ENCODE peak calls at places on chromosomes 5 and 9, in ten cellular contexts. Q is GF-D8; U is fibroblast of pulmonary artery; B is naive thymus-derived CD4-positive, alpha-beta T cell; S is hypothalamus; Y is amygdala; I is AML-193; K is CD8-positive, alpha-beta memory T cell; C is HS-5; F is GM04503. G is an unnamed sample.

GRCh38 chr5:140228364-140228837 is 53.4 kb downstream of the CYSTM1 start:
- DNase-seq in Q (no peak), U (no peak), B (no peak), S (no peak), Y (no peak), I (no peak), K (no peak), C (no peak), F (no peak), G (no peak)

GRCh38 chr5:92332039-92332438 is 948.9 kb upstream of the ARRDC3 start:
- DNase-seq in Q (no peak), U (no peak), B (no peak), S (no peak), Y (no peak), I (no peak), K (no peak), C (no peak), F (peak), G (peak)

GRCh38 chr9:7192266-7192665 is 434.5 kb downstream of the KDM4C start:
- DNase-seq in Q (no peak), U (no peak), B (no peak), S (no peak), Y (no peak), I (no peak), K (no peak), C (no peak), F (no peak), G (no peak)

GRCh38 chr9:33354651-33355211 is 47.6 kb downstream of the AQP7 start:
- DNase-seq in Q (no peak), U (peak), B (peak), S (no peak), Y (no peak), I (no peak), K (no peak), C (no peak), F (no peak), G (peak)

GRCh38 chr5:125227333-125228075 is 481.1 kb upstream of the ZNF608 start:
- DNase-seq in Q (no peak), U (peak), B (no peak), S (no peak), Y (no peak), I (no peak), K (no peak), C (no peak), F (no peak), G (peak)

GRCh38 chr5:7638456-7638855 is 212.5 kb downstream of the CFAP90 start:
- DNase-seq in Q (no peak), U (no peak), B (no peak), S (no peak), Y (no peak), I (no peak), K (no peak), C (no peak), F (no peak), G (peak)

GRCh38 chr9:18864516-18864915 is 168.5 kb downstream of the SAXO1 start:
- DNase-seq in Q (no peak), U (no peak), B (no peak), S (no peak), Y (no peak), I (no peak), K (no peak), C (no peak), F (no peak), G (no peak)

GRCh38 chr9:27109621-27110020 is 596 bp downstream of the TEK start:
- DNase-seq in Q (no peak), U (no peak), B (no peak), S (no peak), Y (no peak), I (no peak), K (no peak), C (no peak), F (no peak), G (no peak)

GRCh38 chr5:178259623-178260536 is 27.3 kb upstream of the PHYKPL start:
- DNase-seq in Q (no peak), U (no peak), B (no peak), S (no peak), Y (no peak), I (no peak), K (no peak), C (no peak), F (no peak), G (no peak)

GRCh38 chr9:113176748-113177147 is 25.9 kb downstream of the SLC31A2 start:
- DNase-seq in Q (no peak), U (no peak), B (no peak), S (no peak), Y (no peak), I (no peak), K (no peak), C (no peak), F (no peak), G (no peak)

GRCh38 chr9:37787059-37787458 is 2.2 kb upstream of the EXOSC3 start:
- DNase-seq in Q (no peak), U (no peak), B (no peak), S (no peak), Y (no peak), I (no peak), K (no peak), C (no peak), F (no peak), G (no peak)

GRCh38 chr5:113190347-113190746 is 213.7 kb downstream of the DCP2 start:
- DNase-seq in Q (no peak), U (peak), B (no peak), S (no peak), Y (no peak), I (no peak), K (no peak), C (no peak), F (no peak), G (peak)

GRCh38 chr5:126513302-126513701 is 81.7 kb downstream of the ALDH7A1 start:
- DNase-seq in Q (no peak), U (no peak), B (no peak), S (no peak), Y (no peak), I (no peak), K (no peak), C (no peak), F (no peak), G (no peak)

GRCh38 chr5:96702503-96703383 is 40.6 kb downstream of the CAST start:
- DNase-seq in Q (no peak), U (peak), B (peak), S (peak), Y (peak), I (no peak), K (peak), C (peak), F (peak), G (peak)

GRCh38 chr5:72767289-72768010 is 49.0 kb upstream of the TNPO1 start:
- DNase-seq in Q (no peak), U (no peak), B (no peak), S (no peak), Y (no peak), I (no peak), K (no peak), C (no peak), F (no peak), G (no peak)

GRCh38 chr5:135038202-135038828 is 4.3 kb upstream of the PITX1 start:
- DNase-seq in Q (no peak), U (no peak), B (no peak), S (no peak), Y (no peak), I (no peak), K (no peak), C (no peak), F (no peak), G (no peak)

GRCh38 chr5:179191506-179192184 is 131.5 kb downstream of the ZNF354C start:
- DNase-seq in Q (no peak), U (no peak), B (no peak), S (no peak), Y (no peak), I (no peak), K (no peak), C (no peak), F (no peak), G (no peak)

GRCh38 chr9:113137196-113138168 is 13.3 kb upstream of the SLC31A2 start:
- DNase-seq in Q (no peak), U (no peak), B (no peak), S (no peak), Y (no peak), I (no peak), K (no peak), C (no peak), F (no peak), G (no peak)

GRCh38 chr9:119391878-119392277 is 22.6 kb upstream of the BRINP1 start:
- DNase-seq in Q (no peak), U (no peak), B (no peak), S (no peak), Y (no peak), I (no peak), K (no peak), C (no peak), F (no peak), G (no peak)

GRCh38 chr9:136255896-136256890 is 10.6 kb upstream of the QSOX2 start:
- DNase-seq in Q (no peak), U (no peak), B (no peak), S (no peak), Y (no peak), I (no peak), K (no peak), C (no peak), F (no peak), G (no peak)

GRCh38 chr9:90546200-90546599 is 96.4 kb downstream of the DIRAS2 start:
- DNase-seq in Q (no peak), U (peak), B (no peak), S (no peak), Y (peak), I (no peak), K (no peak), C (peak), F (peak), G (peak)

GRCh38 chr5:152051499-152052454 is 127.1 kb upstream of the GLRA1 start:
- DNase-seq in Q (no peak), U (no peak), B (no peak), S (no peak), Y (no peak), I (no peak), K (no peak), C (no peak), F (no peak), G (no peak)

GRCh38 chr9:124960409-124960752 is 19.5 kb upstream of the GOLGA1 start:
- DNase-seq in Q (no peak), U (peak), B (no peak), S (no peak), Y (no peak), I (no peak), K (no peak), C (no peak), F (no peak), G (no peak)

GRCh38 chr5:1011741-1012315 is 3.2 kb downstream of the NKD2 start:
- DNase-seq in Q (no peak), U (no peak), B (no peak), S (no peak), Y (no peak), I (no peak), K (no peak), C (no peak), F (no peak), G (no peak)

GRCh38 chr5:90994796-90995195 is 388.3 kb downstream of the ARRDC3 start:
- DNase-seq in Q (no peak), U (no peak), B (no peak), S (no peak), Y (no peak), I (no peak), K (no peak), C (no peak), F (no peak), G (peak)

GRCh38 chr9:93193373-93193725 is 9.4 kb downstream of the WNK2 start:
- DNase-seq in Q (no peak), U (no peak), B (no peak), S (no peak), Y (no peak), I (no peak), K (no peak), C (no peak), F (no peak), G (no peak)

GRCh38 chr9:8783999-8784398 is 984.4 kb upstream of the DMAC1 start:
- DNase-seq in Q (no peak), U (no peak), B (no peak), S (no peak), Y (no peak), I (no peak), K (no peak), C (no peak), F (no peak), G (no peak)

GRCh38 chr9:118882674-118883073 is 486.6 kb downstream of the BRINP1 start:
- DNase-seq in Q (no peak), U (no peak), B (no peak), S (no peak), Y (no peak), I (no peak), K (no peak), C (peak), F (peak), G (peak)

GRCh38 chr9:89884356-89885083 is 279.7 kb downstream of the GADD45G start:
- DNase-seq in Q (no peak), U (no peak), B (no peak), S (no peak), Y (no peak), I (no peak), K (no peak), C (no peak), F (no peak), G (no peak)

GRCh38 chr5:173056783-173057061 is 570 bp downstream of the CREBRF start:
- DNase-seq in Q (no peak), U (no peak), B (no peak), S (no peak), Y (no peak), I (peak), K (no peak), C (no peak), F (no peak), G (no peak)

GRCh38 chr5:72040513-72040912 is 66.8 kb upstream of the MAP1B start:
- DNase-seq in Q (no peak), U (no peak), B (no peak), S (no peak), Y (no peak), I (no peak), K (no peak), C (no peak), F (no peak), G (no peak)

GRCh38 chr9:121838757-121839669 is 187.6 kb downstream of the DAB2IP start:
- DNase-seq in Q (no peak), U (no peak), B (no peak), S (no peak), Y (no peak), I (no peak), K (no peak), C (no peak), F (no peak), G (no peak)

GRCh38 chr9:123753011-123753410 is 176.9 kb downstream of the DENND1A start:
- DNase-seq in Q (no peak), U (no peak), B (no peak), S (no peak), Y (no peak), I (no peak), K (no peak), C (no peak), F (no peak), G (no peak)

GRCh38 chr9:123350590-123351310 is 5.2 kb upstream of the CRB2 start:
- DNase-seq in Q (no peak), U (no peak), B (no peak), S (no peak), Y (no peak), I (no peak), K (no peak), C (no peak), F (no peak), G (no peak)

GRCh38 chr5:17743580-17744435 is 109.5 kb downstream of the TAF11L14 start:
- DNase-seq in Q (no peak), U (no peak), B (no peak), S (no peak), Y (no peak), I (no peak), K (no peak), C (peak), F (no peak), G (peak)

GRCh38 chr9:69200071-69200470 is 26.0 kb downstream of the TJP2 start:
- DNase-seq in Q (no peak), U (peak), B (no peak), S (no peak), Y (no peak), I (no peak), K (no peak), C (no peak), F (no peak), G (peak)

GRCh38 chr5:172852490-172853354 is 18.7 kb downstream of the ERGIC1 start:
- DNase-seq in Q (peak), U (no peak), B (no peak), S (no peak), Y (no peak), I (no peak), K (no peak), C (no peak), F (no peak), G (no peak)

GRCh38 chr9:82996931-82997330 is 66.0 kb downstream of the RASEF start:
- DNase-seq in Q (no peak), U (no peak), B (no peak), S (no peak), Y (no peak), I (no peak), K (no peak), C (no peak), F (no peak), G (peak)

G was measured in astrocyte.